ENCODE peak calls at places on chromosome 9, in four cellular contexts. V is heart left ventricle, U is IMR-90, F is esophagus squamous epithelium. D is an unnamed sample.

GRCh38 chr9:1207681-1208080 is 157.5 kb downstream of the DMRT2 start:
- DNase-seq in V (no peak), U (peak; percentile 66), F (no peak), D (no peak)

GRCh38 chr9:125387861-125388524 is 126.4 kb downstream of the GAPVD1 start:
- DNase-seq in V (no peak), U (no peak), F (no peak), D (no peak)

GRCh38 chr9:91159664-91160121 is 202.0 kb downstream of the AUH start:
- DNase-seq in V (peak; percentile 78), U (no peak), F (no peak), D (no peak)

GRCh38 chr9:134494905-134495304 is 146.7 kb upstream of the COL5A1 start:
- DNase-seq in V (no peak), U (no peak), F (no peak), D (no peak)

GRCh38 chr9:98021306-98022040 is 35.1 kb upstream of the NANS start:
- DNase-seq in V (no peak), U (no peak), F (no peak), D (no peak)

GRCh38 chr9:110426052-110426709 is 88.5 kb upstream of the TXNDC8 start:
- DNase-seq in V (no peak), U (peak; percentile 44), F (no peak), D (no peak)

GRCh38 chr9:123087359-123087888 is 54.0 kb downstream of the GPR21 start:
- DNase-seq in V (no peak), U (no peak), F (no peak), D (no peak)

GRCh38 chr9:108939975-108940374 is 5.8 kb downstream of the ABITRAM start:
- DNase-seq in V (no peak), U (no peak), F (no peak), D (no peak)

GRCh38 chr9:1604942-1605560 is 410.1 kb upstream of the SMARCA2 start:
- DNase-seq in V (no peak), U (no peak), F (no peak), D (peak; percentile 4)

GRCh38 chr9:124323904-124324303 is 66.2 kb downstream of the NEK6 start:
- DNase-seq in V (peak; percentile 22), U (no peak), F (no peak), D (no peak)

GRCh38 chr9:22005700-22006605 is 3.2 kb downstream of the CDKN2B start:
- DNase-seq in V (peak; percentile 55), U (peak; percentile 31), F (no peak), D (no peak)

GRCh38 chr9:12224449-12224848 is 468.7 kb upstream of the TYRP1 start:
- DNase-seq in V (no peak), U (no peak), F (no peak), D (no peak)

GRCh38 chr9:86239053-86239770 is 20.2 kb downstream of the C9orf153 start:
- DNase-seq in V (no peak), U (no peak), F (no peak), D (no peak)

GRCh38 chr9:6055213-6055612 is 39.8 kb upstream of the RANBP6 start:
- DNase-seq in V (no peak), U (peak; percentile 91), F (no peak), D (peak; percentile 11)

GRCh38 chr9:70947519-70947918 is 173.9 kb downstream of the TRPM3 start:
- DNase-seq in V (no peak), U (no peak), F (no peak), D (no peak)

GRCh38 chr9:87878930-87879603 is 3.6 kb upstream of the SPATA31E1 start:
- DNase-seq in V (no peak), U (peak; percentile 87), F (no peak), D (peak; percentile 69)

GRCh38 chr9:23322392-23322791 is 503.6 kb downstream of the ELAVL2 start:
- DNase-seq in V (no peak), U (peak; percentile 0), F (no peak), D (no peak)

GRCh38 chr9:79681576-79681975 is 109.8 kb downstream of the TLE4 start:
- DNase-seq in V (no peak), U (no peak), F (no peak), D (no peak)

GRCh38 chr9:35481347-35481975 is 8.4 kb upstream of the RUSC2 start:
- DNase-seq in V (no peak), U (peak; percentile 75), F (no peak), D (peak; percentile 24)

GRCh38 chr9:91481971-91482370 is 58.3 kb upstream of the NFIL3 start:
- DNase-seq in V (no peak), U (no peak), F (no peak), D (no peak)

GRCh38 chr9:82606761-82607382 is 456.1 kb downstream of the RASEF start:
- DNase-seq in V (no peak), U (peak; percentile 81), F (no peak), D (peak; percentile 22)

GRCh38 chr9:6909186-6909585 is 151.4 kb downstream of the KDM4C start:
- DNase-seq in V (no peak), U (no peak), F (no peak), D (no peak)

GRCh38 chr9:70639853-70640814 is 225.7 kb upstream of the KLF9 start:
- DNase-seq in V (no peak), U (peak; percentile 60), F (no peak), D (peak; percentile 21)

GRCh38 chr9:122498883-122499288 is 11.7 kb upstream of the OR1J2 start:
- DNase-seq in V (no peak), U (peak; percentile 43), F (no peak), D (peak; percentile 30)

GRCh38 chr9:78694950-78695349 is 398.0 kb downstream of the PSAT1 start:
- DNase-seq in V (no peak), U (no peak), F (no peak), D (no peak)

GRCh38 chr9:35518981-35519679 is 29.2 kb downstream of the RUSC2 start:
- DNase-seq in V (no peak), U (peak; percentile 58), F (no peak), D (no peak)

GRCh38 chr9:101618693-101619092 is 23.9 kb upstream of the PPP3R2 start:
- DNase-seq in V (no peak), U (no peak), F (no peak), D (no peak)

GRCh38 chr9:108134501-108135128 is 645.0 kb upstream of the KLF4 start:
- DNase-seq in V (no peak), U (no peak), F (no peak), D (no peak)

GRCh38 chr9:109274768-109275596 is 45.9 kb downstream of the EPB41L4B start:
- DNase-seq in V (no peak), U (no peak), F (no peak), D (no peak)

GRCh38 chr9:17906841-17907779 is 328.2 kb downstream of the SH3GL2 start:
- DNase-seq in V (peak; percentile 50), U (no peak), F (no peak), D (no peak)

GRCh38 chr9:22206833-22207232 is 197.7 kb upstream of the CDKN2B start:
- DNase-seq in V (no peak), U (no peak), F (no peak), D (no peak)

GRCh38 chr9:24036459-24036858 is 210.4 kb upstream of the ELAVL2 start:
- DNase-seq in V (no peak), U (no peak), F (no peak), D (no peak)

GRCh38 chr9:133788045-133788818 is 50.1 kb upstream of the SARDH start:
- DNase-seq in V (peak; percentile 55), U (no peak), F (no peak), D (no peak)

GRCh38 chr9:137127301-137128157 is 11.4 kb upstream of the GRIN1 start:
- DNase-seq in V (peak; percentile 23), U (no peak), F (no peak), D (no peak)

GRCh38 chr9:107612136-107612535 is 122.6 kb upstream of the KLF4 start:
- DNase-seq in V (peak; percentile 77), U (no peak), F (peak; percentile 3), D (no peak)

DNA sequence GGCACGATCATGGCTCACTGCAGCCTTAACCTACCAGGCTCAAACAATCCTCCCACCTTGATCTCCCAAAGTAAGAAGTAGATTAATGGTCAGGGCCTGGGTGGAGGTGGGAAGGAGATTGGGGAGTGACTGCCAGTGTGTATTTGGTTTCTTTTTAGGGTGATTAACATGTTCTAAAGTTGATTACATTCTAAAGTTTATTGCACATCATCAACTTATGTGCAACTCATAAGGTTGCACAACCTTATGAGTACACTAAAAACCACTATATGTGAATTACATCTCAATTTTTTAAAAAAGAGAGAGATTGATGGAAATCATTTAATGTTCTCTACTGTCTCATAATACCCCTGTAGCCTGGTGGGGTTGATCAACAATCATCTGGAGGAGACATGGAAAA is 218.1 kb downstream of the AOPEP start:
- DNase-seq in V (no peak), U (peak; percentile 62), F (no peak), D (no peak)
- TF ChIP-seq POLR2A in V (no peak), U (no peak), F (no peak), D (no peak)

GRCh38 chr9:120901704-120902103 is 24.7 kb upstream of the PHF19 start:
- DNase-seq in V (no peak), U (no peak), F (no peak), D (no peak)
- TF ChIP-seq POLR2A in V (no peak), U (no peak), F (no peak), D (no peak)

GRCh38 chr9:16044116-16044881 is 491.5 kb downstream of the CCDC171 start:
- DNase-seq in V (no peak), U (peak; percentile 78), F (no peak), D (no peak)

GRCh38 chr9:16039988-16040761 is 487.3 kb downstream of the CCDC171 start:
- DNase-seq in V (no peak), U (peak; percentile 81), F (no peak), D (no peak)

GRCh38 chr9:16033921-16034320 is 481.1 kb downstream of the CCDC171 start:
- DNase-seq in V (no peak), U (no peak), F (no peak), D (no peak)

GRCh38 chr9:16039103-16039987 is 486.5 kb downstream of the CCDC171 start:
- DNase-seq in V (no peak), U (peak; percentile 51), F (no peak), D (no peak)
- TF ChIP-seq POLR2A in V (no peak), U (no peak), F (no peak), D (no peak)

GRCh38 chr9:113522419-113522818 is 58.9 kb downstream of the RGS3 start:
- DNase-seq in V (no peak), U (no peak), F (no peak), D (no peak)

GRCh38 chr9:113516840-113517577 is 53.5 kb downstream of the RGS3 start:
- DNase-seq in V (no peak), U (peak; percentile 39), F (no peak), D (no peak)

GRCh38 chr9:113520109-113520642 is 56.6 kb downstream of the RGS3 start:
- DNase-seq in V (no peak), U (peak; percentile 20), F (no peak), D (peak; percentile 50)

GRCh38 chr9:113521693-113522260 is 58.2 kb downstream of the RGS3 start:
- DNase-seq in V (no peak), U (no peak), F (no peak), D (no peak)

GRCh38 chr9:113519401-113520108 is 56.0 kb downstream of the RGS3 start:
- DNase-seq in V (no peak), U (peak; percentile 29), F (no peak), D (no peak)
- TF ChIP-seq POLR2A in V (no peak), U (no peak), F (no peak), D (no peak)

GRCh38 chr9:131254107-131254491 is 22.2 kb downstream of the FAM78A start:
- DNase-seq in V (peak; percentile 81), U (no peak), F (no peak), D (no peak)
- TF ChIP-seq POLR2A in V (no peak), U (no peak), F (peak; percentile 30), D (no peak)

D was measured in H54.